ENCODE peak calls at places on chromosome 2, in nine cellular contexts. T is kidney; A is brain microvascular endothelial cell; O is tibial artery; S is AG04450; M is naive thymus-derived CD4-positive, alpha-beta T cell; J is Peyer's patch; B is fibroblast of lung; G is endothelial cell of umbilical vein. X is an unnamed sample.

GRCh38 chr2:14634885-14635871 is 2.7 kb downstream of the LRATD1 start:
- DNase-seq in T (peak), A (peak), O (peak), S (no peak), M (no peak), J (peak), B (peak), G (peak), X (no peak)

GRCh38 chr2:235263205-235264120 is 230.4 kb upstream of the AGAP1 start:
- DNase-seq in T (peak), A (peak), O (peak), S (peak), M (no peak), J (peak), B (peak), G (peak), X (peak)

GRCh38 chr2:6089474-6089873 is 397.3 kb downstream of the SOX11 start:
- DNase-seq in T (no peak), A (no peak), O (no peak), S (no peak), M (no peak), J (no peak), B (no peak), G (no peak), X (no peak)

GRCh38 chr2:105744909-105745853 is at the start of gene NCK2:
- DNase-seq in T (peak), A (no peak), O (no peak), S (no peak), M (peak), J (peak), B (peak), G (peak), X (peak)

GRCh38 chr2:171800639-171801038 is 93.4 kb downstream of the SLC25A12 start:
- DNase-seq in T (no peak), A (no peak), O (no peak), S (no peak), M (no peak), J (no peak), B (no peak), G (no peak), X (no peak)

GRCh38 chr2:229921101-229921891 is 513 bp downstream of the TRIP12 start:
- DNase-seq in T (peak), A (peak), O (peak), S (no peak), M (no peak), J (peak), B (peak), G (peak), X (peak)

GRCh38 chr2:71150082-71150816 is 19.8 kb downstream of the MPHOSPH10 start:
- DNase-seq in T (no peak), A (no peak), O (no peak), S (no peak), M (no peak), J (no peak), B (no peak), G (no peak), X (no peak)

GRCh38 chr2:129087133-129087813 is 768.6 kb upstream of the HS6ST1 start:
- DNase-seq in T (no peak), A (no peak), O (no peak), S (no peak), M (no peak), J (no peak), B (no peak), G (no peak), X (no peak)

GRCh38 chr2:26672112-26672817 is 20.3 kb upstream of the KCNK3 start:
- DNase-seq in T (no peak), A (no peak), O (peak), S (no peak), M (no peak), J (peak), B (no peak), G (no peak), X (no peak)

DNA sequence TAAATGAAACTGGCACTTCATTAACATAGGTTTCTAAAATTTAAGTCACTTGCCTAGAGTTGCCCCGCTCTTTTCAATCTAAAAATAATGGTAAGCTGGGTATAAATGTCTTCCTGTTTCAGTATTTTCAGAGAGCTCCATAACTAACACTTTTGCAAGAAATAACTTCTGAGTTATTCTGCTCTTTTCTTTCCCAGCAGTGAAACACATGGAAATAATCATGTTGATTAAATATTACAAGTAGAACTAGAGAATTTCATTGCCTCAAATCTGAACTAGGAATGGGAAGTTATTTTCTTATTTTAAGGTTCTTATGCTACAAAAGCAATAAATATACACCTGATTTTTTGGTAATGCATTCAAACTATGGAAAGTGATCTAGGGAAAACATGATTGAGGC is 257.4 kb downstream of the IKZF2 start:
- DNase-seq in T (no peak), A (no peak), O (no peak), S (no peak), M (no peak), J (no peak), B (no peak), G (no peak), X (no peak)
- H3K27ac ChIP-seq in T (no peak), A (no peak), O (no peak), S (no peak), M (no peak), J (no peak), B (no peak), G (no peak), X (no peak)

GRCh38 chr2:193088026-193088425 is 893.3 kb upstream of the TMEFF2 start:
- DNase-seq in T (no peak), A (no peak), O (no peak), S (no peak), M (no peak), J (no peak), B (no peak), G (no peak), X (no peak)
- H3K27ac ChIP-seq in T (no peak), A (no peak), O (no peak), S (no peak), M (no peak), J (no peak), B (no peak), G (no peak), X (no peak)

DNA sequence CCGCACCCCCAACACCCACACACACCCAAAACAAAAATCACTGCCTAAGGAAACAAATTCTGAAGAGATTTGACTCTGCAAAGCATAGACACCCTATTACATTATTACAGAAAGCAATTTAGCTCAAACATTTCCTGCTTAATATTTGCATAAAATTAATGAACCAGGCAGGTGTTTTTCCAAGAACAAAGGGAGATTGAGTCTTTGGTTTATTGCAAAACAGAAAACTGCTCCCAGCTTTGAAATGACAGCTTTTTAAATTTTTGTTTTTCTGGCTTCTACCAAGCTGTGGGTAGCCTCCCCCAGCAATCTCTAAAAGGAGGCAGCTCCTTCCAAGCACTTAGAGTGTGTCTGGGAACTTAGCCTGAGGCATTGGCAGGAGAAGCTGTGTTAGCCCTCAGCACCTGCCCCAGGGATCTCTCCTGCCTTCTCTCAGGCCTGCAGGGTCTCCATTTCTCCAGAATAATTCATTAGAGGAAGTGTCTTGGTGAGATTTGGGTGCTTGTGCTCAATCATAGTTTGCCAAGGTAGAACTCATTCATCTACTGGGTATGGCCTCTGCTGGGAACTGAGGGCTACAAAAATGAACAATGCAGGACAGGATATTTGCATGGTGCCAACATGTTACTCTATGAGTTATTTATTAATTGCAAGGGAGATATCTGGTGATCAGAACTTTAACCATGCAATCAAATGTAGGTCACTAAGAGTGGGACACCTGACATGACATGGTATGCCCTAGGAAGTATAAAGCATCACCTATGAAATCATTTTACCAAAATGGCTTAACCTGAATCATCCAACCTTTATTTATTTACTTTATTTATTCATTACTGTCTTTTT is 58.7 kb downstream of the B3GNT2 start:
- DNase-seq in T (no peak), A (no peak), O (no peak), S (no peak), M (no peak), J (no peak), B (no peak), G (no peak), X (no peak)
- H3K27ac ChIP-seq in T (no peak), A (no peak), O (no peak), S (no peak), M (no peak), J (no peak), B (no peak), G (no peak), X (no peak)

GRCh38 chr2:55022486-55022885 is 27.8 kb downstream of the RTN4 start:
- DNase-seq in T (no peak), A (no peak), O (no peak), S (no peak), M (no peak), J (no peak), B (no peak), G (no peak), X (no peak)
- H3K27ac ChIP-seq in T (no peak), A (no peak), O (no peak), S (peak), M (no peak), J (no peak), B (no peak), G (no peak), X (no peak)

GRCh38 chr2:159925975-159926374 is 128.0 kb upstream of the CD302 start:
- DNase-seq in T (no peak), A (no peak), O (no peak), S (no peak), M (no peak), J (no peak), B (no peak), G (no peak), X (no peak)
- H3K27ac ChIP-seq in T (no peak), A (no peak), O (no peak), S (no peak), M (no peak), J (no peak), B (no peak), G (no peak), X (no peak)

GRCh38 chr2:12107849-12108420 is 361.5 kb downstream of the LPIN1 start:
- DNase-seq in T (no peak), A (peak), O (no peak), S (no peak), M (no peak), J (no peak), B (peak), G (no peak), X (no peak)
- H3K27ac ChIP-seq in T (no peak), A (no peak), O (no peak), S (no peak), M (no peak), J (no peak), B (no peak), G (no peak), X (no peak)

GRCh38 chr2:205976120-205976814 is 109.7 kb downstream of the INO80D start:
- DNase-seq in T (no peak), A (no peak), O (no peak), S (no peak), M (no peak), J (no peak), B (no peak), G (no peak), X (no peak)

GRCh38 chr2:205972113-205972512 is 113.9 kb downstream of the INO80D start:
- DNase-seq in T (no peak), A (no peak), O (no peak), S (no peak), M (no peak), J (no peak), B (no peak), G (no peak), X (no peak)

GRCh38 chr2:205969584-205969983 is 116.4 kb downstream of the INO80D start:
- DNase-seq in T (no peak), A (no peak), O (no peak), S (no peak), M (no peak), J (no peak), B (no peak), G (no peak), X (no peak)

GRCh38 chr2:205970348-205970747 is 115.6 kb downstream of the INO80D start:
- DNase-seq in T (no peak), A (no peak), O (no peak), S (no peak), M (no peak), J (no peak), B (no peak), G (no peak), X (no peak)

GRCh38 chr2:205975082-205975949 is 110.7 kb downstream of the INO80D start:
- DNase-seq in T (no peak), A (no peak), O (no peak), S (no peak), M (no peak), J (peak), B (peak), G (no peak), X (peak)
- H3K27ac ChIP-seq in T (peak), A (no peak), O (no peak), S (no peak), M (no peak), J (peak), B (no peak), G (no peak), X (no peak)

DNA sequence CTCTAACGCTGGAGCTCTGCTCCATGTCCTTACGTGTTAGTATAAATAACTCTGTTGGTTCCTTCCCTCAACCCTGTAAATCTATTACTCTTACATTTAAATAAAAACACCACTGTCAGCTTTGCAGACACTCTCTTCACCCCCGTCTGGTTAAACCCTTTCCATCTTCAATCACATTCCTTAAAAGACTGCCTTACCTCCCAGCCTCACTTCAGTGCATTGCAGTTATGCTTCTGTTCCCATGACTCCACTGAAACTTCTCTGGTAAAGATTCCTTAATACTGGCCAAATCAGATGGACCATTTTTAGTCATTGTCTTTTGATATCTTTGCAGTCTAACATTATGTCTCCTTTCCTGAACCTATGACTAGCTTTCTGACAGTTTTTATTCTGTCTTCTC is 61.7 kb downstream of the EML4 start:
- DNase-seq in T (no peak), A (no peak), O (no peak), S (no peak), M (no peak), J (no peak), B (no peak), G (no peak), X (no peak)
- H3K27ac ChIP-seq in T (no peak), A (no peak), O (no peak), S (no peak), M (no peak), J (no peak), B (no peak), G (no peak), X (no peak)